ENCODE peak calls at places on chromosomes 7 and 10, in eight cellular contexts. Q is upper lobe of left lung, K is left ventricle myocardium inferior, C is psoas muscle, D is gastrocnemius medialis, L is endothelial cell of umbilical vein, A is tibial artery, J is A673. T is an unnamed sample.

GRCh38 chr10:68992721-68993440 is 4.3 kb downstream of the KIFBP start:
- DNase-seq in L (no peak), A (peak; percentile 65), D (peak; percentile 32), C (peak; percentile 68), K (peak; percentile 37), J (no peak), Q (no peak), T (no peak)

GRCh38 chr7:16062269-16062668 is 359.1 kb downstream of the CRPPA start:
- DNase-seq in J (no peak), D (no peak), A (no peak), L (peak; percentile 95), K (no peak), C (no peak), Q (no peak), T (no peak)

GRCh38 chr7:133535308-133535707 is 282.4 kb downstream of the EXOC4 start:
- DNase-seq in C (no peak), K (no peak), J (no peak), D (no peak), A (no peak), L (no peak), Q (no peak), T (no peak)

GRCh38 chr7:113763226-113763625 is 155.6 kb downstream of the PPP1R3A start:
- DNase-seq in K (no peak), C (no peak), A (no peak), J (no peak), D (no peak), L (no peak), Q (no peak), T (no peak)

GRCh38 chr10:3781458-3782098 is 3.4 kb downstream of the KLF6 start:
- DNase-seq in C (peak; percentile 79), D (no peak), J (no peak), Q (peak; percentile 92), A (peak; percentile 60), K (peak; percentile 54), L (peak; percentile 49), T (peak; percentile 55)

GRCh38 chr10:101031796-101032636 is 982 bp downstream of the SFXN3 start:
- DNase-seq in A (peak; percentile 87), J (peak; percentile 77), C (peak; percentile 86), K (peak; percentile 87), L (no peak), D (peak; percentile 46), Q (peak; percentile 97), T (peak; percentile 89)

GRCh38 chr7:46534593-46535271 is 613.7 kb upstream of the IGFBP3 start:
- DNase-seq in A (no peak), Q (no peak), J (peak; percentile 52), D (no peak), K (no peak), C (no peak), L (peak; percentile 78), T (peak; percentile 4)

GRCh38 chr10:36759111-36759805 is 366.1 kb upstream of the ANKRD30A start:
- DNase-seq in J (no peak), C (no peak), K (no peak), Q (no peak), A (no peak), L (no peak), D (no peak), T (no peak)

GRCh38 chr10:124727389-124727960 is 16.7 kb downstream of the FAM53B start:
- DNase-seq in Q (no peak), J (no peak), L (no peak), A (no peak), C (no peak), K (no peak), D (no peak), T (no peak)

GRCh38 chr7:122520961-122521555 is 177.9 kb downstream of the RNF133 start:
- DNase-seq in K (no peak), D (no peak), A (no peak), Q (no peak), C (no peak), J (no peak), L (no peak), T (no peak)

GRCh38 chr10:8392216-8392615 is 337.7 kb downstream of the GATA3 start:
- DNase-seq in L (no peak), C (no peak), Q (no peak), K (no peak), D (no peak), A (no peak), J (no peak), T (no peak)

GRCh38 chr7:89738549-89738948 is 415.7 kb upstream of the STEAP1 start:
- DNase-seq in K (no peak), Q (no peak), D (no peak), J (no peak), A (no peak), C (no peak), L (no peak), T (no peak)

GRCh38 chr10:6778992-6779701 is 199.1 kb upstream of the PRKCQ start:
- DNase-seq in C (no peak), J (peak; percentile 73), Q (no peak), D (no peak), L (peak; percentile 33), A (no peak), K (no peak), T (no peak)

GRCh38 chr10:86190291-86190690 is 176.3 kb downstream of the GRID1 start:
- DNase-seq in Q (peak; percentile 30), D (no peak), K (no peak), A (no peak), J (no peak), C (no peak), L (no peak), T (no peak)

GRCh38 chr10:50322075-50322474 is 70.8 kb upstream of the ASAH2 start:
- DNase-seq in K (no peak), J (peak; percentile 59), A (no peak), D (no peak), Q (no peak), L (no peak), C (no peak), T (no peak)

GRCh38 chr7:100102950-100103840 is 1.8 kb downstream of the AP4M1 start:
- DNase-seq in A (no peak), K (no peak), J (no peak), C (no peak), Q (no peak), L (no peak), D (no peak), T (no peak)
- H3K36me3 ChIP-seq in A (peaks cover 70% of the 10 kb centered on the region), K (peaks cover 65% of the 10 kb centered on the region), J (peaks cover 50% of the 10 kb centered on the region), C (peaks cover 65% of the 10 kb centered on the region), Q (peaks cover 7% of the 10 kb centered on the region), L (peaks cover 13% of the 10 kb centered on the region), D (peaks cover 39% of the 10 kb centered on the region), T (peaks cover 30% of the 10 kb centered on the region)

DNA sequence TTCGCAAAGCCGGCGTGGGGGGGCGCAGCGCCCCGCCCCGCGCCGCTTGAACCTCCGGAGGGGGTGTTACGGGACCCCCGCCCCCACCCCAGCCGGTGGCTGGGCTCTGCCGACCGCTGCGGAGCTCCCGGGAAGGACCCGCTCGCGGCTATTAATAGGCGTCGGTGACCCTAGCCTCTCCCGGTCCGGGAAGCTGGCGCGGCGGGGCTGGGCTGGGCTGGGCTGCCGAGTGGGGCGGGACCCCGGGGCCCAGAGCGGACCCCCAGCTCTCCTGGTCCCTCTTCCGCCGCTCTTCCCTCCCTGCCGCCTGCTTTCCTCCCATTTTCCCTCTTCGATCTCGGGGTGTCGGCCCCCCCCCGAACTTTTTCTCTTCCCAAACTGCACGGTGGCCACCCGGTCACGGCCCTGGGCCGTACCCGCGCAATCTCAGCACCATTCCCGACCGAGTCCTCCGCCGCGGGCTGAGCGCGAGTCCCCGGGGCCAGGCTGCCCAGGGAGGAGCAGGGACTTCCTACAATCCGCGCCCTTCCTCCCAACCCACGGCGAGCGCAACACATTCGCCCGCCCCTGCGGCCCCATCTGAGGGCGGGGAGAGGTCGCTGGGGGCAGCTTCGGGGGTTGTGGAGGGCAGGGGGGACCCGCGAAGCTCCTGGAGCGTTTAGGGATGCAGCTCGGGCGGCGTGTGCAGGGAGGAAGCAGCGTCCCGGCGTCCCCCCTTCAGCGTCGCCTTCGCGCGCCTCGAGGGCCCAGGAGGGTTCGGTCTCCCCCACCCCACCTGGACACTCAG is 3.1 kb upstream of the ELFN1 start:
- DNase-seq in Q (peak; percentile 85), A (peak; percentile 20), C (peak; percentile 48), K (no peak), J (no peak), D (no peak), L (no peak), T (peak; percentile 86)
- H3K27me3 ChIP-seq in Q (no peaks in the 10 kb centered on the region), A (no peaks in the 10 kb centered on the region), C (peaks cover 96% of the 10 kb centered on the region), K (peaks cover 93% of the 10 kb centered on the region), J (peaks cover 70% of the 10 kb centered on the region), D (peaks cover 81% of the 10 kb centered on the region), L (peaks cover 32% of the 10 kb centered on the region), T (peaks cover 70% of the 10 kb centered on the region)

DNA sequence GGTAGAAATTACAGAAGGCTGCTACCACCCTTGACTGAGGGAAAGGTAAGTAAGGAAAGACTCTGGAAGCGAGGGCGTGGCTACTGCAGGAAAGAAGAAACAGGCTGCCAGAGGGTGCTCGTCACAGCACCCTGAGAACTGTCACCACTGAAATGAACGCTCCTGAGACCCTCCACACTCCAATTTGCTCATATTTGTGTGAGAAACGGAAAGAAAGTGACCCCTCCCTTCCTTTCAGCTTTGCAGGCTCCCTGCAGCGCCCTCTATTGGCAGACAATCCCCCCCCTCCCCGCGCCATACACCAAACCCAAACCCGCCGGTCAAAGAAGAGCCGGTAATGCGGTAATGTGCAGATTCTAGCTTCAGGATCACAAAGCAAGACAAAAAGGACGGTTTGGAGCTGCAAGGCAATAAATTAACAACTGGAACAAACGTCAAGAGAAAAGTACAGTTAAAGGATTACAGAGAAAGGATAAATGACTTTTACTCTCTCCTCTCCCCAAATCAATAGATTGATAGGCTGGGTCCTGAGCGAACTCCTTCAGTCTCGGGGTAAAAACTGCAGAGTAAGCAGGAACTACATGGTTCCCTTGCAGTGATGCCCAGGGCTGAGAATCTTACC is 47.7 kb downstream of the STEAP1B start:
- DNase-seq in A (no peak), K (peak; percentile 62), L (peak; percentile 51), Q (no peak), J (peak; percentile 71), D (no peak), C (peak; percentile 66), T (peak; percentile 85)
- H3K4me3 ChIP-seq in A (no peak overlapping the region), K (peak overlapping the region; percentile 51), L (no peak overlapping the region), Q (peak overlapping the region; percentile 18), J (peak overlapping the region; percentile 17), D (peak overlapping the region; percentile 21), C (peak overlapping the region; percentile 50), T (no peak overlapping the region)

GRCh38 chr7:128838981-128839731 is 8.9 kb downstream of the FLNC start:
- DNase-seq in D (no peak), C (peak; percentile 77), J (no peak), Q (peak; percentile 45), L (no peak), A (no peak), K (peak; percentile 13), T (peak; percentile 51)
- H3K36me3 ChIP-seq in D (peaks cover 97% of the 10 kb centered on the region), C (peaks cover 100% of the 10 kb centered on the region), J (no peaks in the 10 kb centered on the region), Q (no peaks in the 10 kb centered on the region), L (peaks cover 11% of the 10 kb centered on the region), A (peaks cover 70% of the 10 kb centered on the region), K (peaks cover 94% of the 10 kb centered on the region), T (no peaks in the 10 kb centered on the region)

GRCh38 chr10:97913554-97913953 is 63.9 kb downstream of the GOLGA7B start:
- DNase-seq in J (no peak), C (no peak), K (no peak), L (no peak), D (no peak), Q (peak; percentile 54), A (no peak), T (no peak)
- H3K27me3 ChIP-seq in J (peaks cover 81% of the 10 kb centered on the region), C (peaks cover 11% of the 10 kb centered on the region), K (peaks cover 5% of the 10 kb centered on the region), L (no peaks in the 10 kb centered on the region), D (no peaks in the 10 kb centered on the region), Q (no peaks in the 10 kb centered on the region), A (no peaks in the 10 kb centered on the region), T (no peaks in the 10 kb centered on the region)

DNA sequence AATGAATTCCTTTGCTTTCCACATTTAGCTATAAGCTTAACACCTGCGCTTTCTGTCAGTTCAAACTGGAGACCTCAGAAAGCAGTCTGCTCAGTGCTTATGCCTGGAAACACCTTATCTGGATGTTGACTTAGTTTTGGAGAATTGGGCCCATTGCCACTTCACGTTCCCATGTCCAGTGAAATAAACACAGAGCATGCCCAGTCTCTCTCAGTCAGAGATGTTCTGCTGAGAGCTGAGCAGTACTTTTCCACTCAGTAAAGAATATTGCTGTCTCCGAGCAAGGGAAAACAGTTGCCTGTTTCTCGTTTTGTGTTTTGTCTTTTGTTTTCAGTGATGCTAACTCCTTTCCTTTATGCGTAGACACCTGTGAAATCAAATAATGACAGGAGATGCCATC is 83.2 kb upstream of the PRR15 start:
- DNase-seq in A (no peak), K (no peak), Q (no peak), C (no peak), L (no peak), D (no peak), J (no peak), T (no peak)
- H3K4me3 ChIP-seq in A (peak overlapping the region; percentile 4), K (peak overlapping the region; percentile 45), Q (peak overlapping the region; percentile 31), C (no peak overlapping the region), L (no peak overlapping the region), D (no peak overlapping the region), J (no peak overlapping the region), T (no peak overlapping the region)